ENCODE peak calls at places on chromosomes 16 and 17, in four cellular contexts. G, Z, T and Q are unnamed samples.

GRCh38 chr16:15557258-15557657 is 85.7 kb downstream of the MARF1 start:
- DNase-seq in Z (no peak), T (no peak), G (no peak), Q (no peak)

GRCh38 chr17:76262732-76263344 is 2.3 kb upstream of the UBALD2 start:
- DNase-seq in T (no peak), G (no peak), Z (no peak), Q (no peak)

GRCh38 chr17:41919165-41919817 is 540 bp upstream of the ACLY start:
- DNase-seq in T (peak; percentile 75), G (no peak), Z (peak; percentile 66), Q (no peak)

GRCh38 chr16:1357906-1358566 is 6.3 kb downstream of the GNPTG start:
- DNase-seq in Z (no peak), G (no peak), T (no peak), Q (no peak)

GRCh38 chr16:10619271-10619849 is 39.0 kb upstream of the EMP2 start:
- DNase-seq in G (no peak), Z (peak; percentile 73), T (no peak), Q (no peak)

GRCh38 chr17:1143573-1143972 is 36.2 kb downstream of the ABR start:
- DNase-seq in Z (no peak), G (no peak), T (no peak), Q (no peak)

GRCh38 chr17:20154601-20155000 is 145.4 kb downstream of the SPECC1 start:
- DNase-seq in Z (no peak), G (no peak), T (no peak), Q (no peak)

GRCh38 chr17:62995377-62995885 is 29.4 kb downstream of the TANC2 start:
- DNase-seq in Z (peak; percentile 49), T (no peak), G (no peak), Q (no peak)

GRCh38 chr17:15143524-15143923 is 121.6 kb downstream of the PMP22 start:
- DNase-seq in T (no peak), G (no peak), Z (no peak), Q (no peak)

GRCh38 chr17:71337903-71338302 is 782.9 kb upstream of the SOX9 start:
- DNase-seq in Z (no peak), T (no peak), G (no peak), Q (no peak)

GRCh38 chr17:17416007-17416399 is 60.8 kb upstream of the MED9 start:
- DNase-seq in T (peak; percentile 31), G (no peak), Z (peak; percentile 84), Q (no peak)

GRCh38 chr17:17419621-17420020 is 57.2 kb upstream of the MED9 start:
- DNase-seq in T (no peak), G (no peak), Z (no peak), Q (no peak)

GRCh38 chr17:17416400-17417360 is 60.1 kb upstream of the MED9 start:
- DNase-seq in Z (no peak), T (no peak), G (no peak), Q (no peak)

GRCh38 chr17:17419166-17419565 is 57.6 kb upstream of the MED9 start:
- DNase-seq in T (no peak), Z (no peak), G (no peak), Q (no peak)

GRCh38 chr17:17417718-17418151 is 59.1 kb upstream of the MED9 start:
- DNase-seq in Z (peak; percentile 66), G (no peak), T (no peak), Q (no peak)
- TF ChIP-seq TAF1 in Z (no peak), G (no peak), T (no peak), Q (no peak)

GRCh38 chr16:68636818-68637217 is 8.3 kb upstream of the CDH3 start:
- DNase-seq in G (no peak), Z (no peak), T (no peak), Q (no peak)
- TF ChIP-seq POLR2A in G (no peak), Z (no peak), T (no peak), Q (no peak)

GRCh38 chr17:36720131-36720530 is 118.7 kb downstream of the MRM1 start:
- DNase-seq in G (no peak), T (no peak), Z (no peak), Q (no peak)

GRCh38 chr17:36721560-36722120 is 120.3 kb downstream of the MRM1 start:
- DNase-seq in Z (no peak), G (no peak), T (no peak), Q (no peak)

GRCh38 chr17:36722121-36722902 is 120.9 kb downstream of the MRM1 start:
- DNase-seq in Z (peak; percentile 97), G (no peak), T (no peak), Q (peak; percentile 66)

GRCh38 chr17:36723459-36723858 is 122.1 kb downstream of the MRM1 start:
- DNase-seq in G (no peak), Z (no peak), T (no peak), Q (no peak)

GRCh38 chr17:36722903-36723263 is 121.5 kb downstream of the MRM1 start:
- DNase-seq in G (no peak), Z (no peak), T (no peak), Q (no peak)
- TF ChIP-seq TAF1 in G (no peak), Z (no peak), T (no peak), Q (no peak)

DNA sequence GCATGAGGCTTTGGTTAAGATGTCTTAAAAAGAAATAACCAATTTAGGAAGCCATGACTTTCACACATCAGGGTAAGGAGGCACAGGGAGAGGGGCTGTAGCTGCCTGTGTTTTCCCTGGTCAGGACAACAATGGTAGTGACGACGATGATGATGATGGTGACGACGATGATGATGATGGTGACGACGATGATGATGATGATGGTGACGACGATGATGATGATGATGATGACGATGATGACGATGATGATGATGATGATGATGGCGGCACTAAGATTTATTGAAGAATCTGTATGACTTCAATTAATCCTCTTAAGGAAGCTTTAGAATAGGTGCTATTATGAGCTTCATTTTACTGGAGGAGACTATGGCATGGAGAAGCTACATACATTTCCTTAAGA is 284.1 kb upstream of the TNRC6C start:
- DNase-seq in G (no peak), T (no peak), Z (no peak), Q (no peak)
- TF ChIP-seq POLR2A in G (no peak), T (no peak), Z (no peak), Q (no peak)

GRCh38 chr17:16933317-16934132 is 38.4 kb downstream of the TNFRSF13B start:
- DNase-seq in T (no peak), G (no peak), Z (no peak), Q (no peak)
- TF ChIP-seq TAF1 in T (no peak), G (no peak), Z (no peak), Q (no peak)